ENCODE peak calls at places on chromosomes 6 and 20, in nine cellular contexts. Y is HCT116; B is SK-N-SH; E is IMR-90; G is A549; D is nephron progenitor cell; Q is fibroblast of mammary gland; T is CD8-positive, alpha-beta T cell; F is keratinocyte. H is an unnamed sample.

GRCh38 chr20:6767166-6767535 is 335 bp upstream of the BMP2 start:
- DNase-seq in Y (no peak), Q (no peak), F (no peak), D (no peak), B (no peak), E (no peak), G (no peak), T (no peak), H (no peak)

GRCh38 chr6:51490101-51490500 is 597.3 kb downstream of the PKHD1 start:
- DNase-seq in Y (no peak), Q (no peak), F (no peak), T (no peak), G (no peak), D (no peak), B (no peak), E (no peak), H (no peak)

GRCh38 chr6:88913471-88913870 is 49.9 kb downstream of the RNGTT start:
- DNase-seq in E (no peak), B (no peak), F (no peak), G (no peak), D (no peak), Y (no peak), T (no peak), Q (no peak), H (no peak)

GRCh38 chr6:136158398-136158797 is 91.7 kb downstream of the MTFR2 start:
- DNase-seq in D (no peak), Y (no peak), B (no peak), E (no peak), Q (no peak), F (no peak), T (no peak), G (no peak), H (no peak)

GRCh38 chr6:145042559-145042958 is 692.8 kb downstream of the EPM2A start:
- DNase-seq in Q (no peak), G (peak), D (no peak), F (no peak), B (no peak), T (no peak), Y (no peak), E (no peak), H (no peak)

GRCh38 chr20:52372169-52372568 is 180.6 kb upstream of the ZFP64 start:
- DNase-seq in B (no peak), F (no peak), G (no peak), Q (no peak), Y (no peak), D (no peak), E (no peak), T (no peak), H (no peak)

GRCh38 chr6:11575408-11576033 is 38.0 kb downstream of the TMEM170B start:
- DNase-seq in Q (peak), G (peak), Y (peak), D (peak), T (peak), F (peak), B (peak), E (peak), H (peak)

GRCh38 chr6:126063512-126064146 is 77.3 kb downstream of the TRMT11 start:
- DNase-seq in T (no peak), Y (no peak), F (no peak), Q (peak), G (peak), D (peak), E (peak), B (no peak), H (no peak)

GRCh38 chr6:142726616-142727015 is 218.4 kb downstream of the HIVEP2 start:
- DNase-seq in E (no peak), D (no peak), T (no peak), F (no peak), G (no peak), B (no peak), Q (no peak), Y (no peak), H (no peak)

GRCh38 chr6:121688974-121689373 is 253.5 kb downstream of the GJA1 start:
- DNase-seq in E (no peak), Q (no peak), D (no peak), B (no peak), Y (no peak), T (no peak), G (no peak), F (no peak), H (no peak)

DNA sequence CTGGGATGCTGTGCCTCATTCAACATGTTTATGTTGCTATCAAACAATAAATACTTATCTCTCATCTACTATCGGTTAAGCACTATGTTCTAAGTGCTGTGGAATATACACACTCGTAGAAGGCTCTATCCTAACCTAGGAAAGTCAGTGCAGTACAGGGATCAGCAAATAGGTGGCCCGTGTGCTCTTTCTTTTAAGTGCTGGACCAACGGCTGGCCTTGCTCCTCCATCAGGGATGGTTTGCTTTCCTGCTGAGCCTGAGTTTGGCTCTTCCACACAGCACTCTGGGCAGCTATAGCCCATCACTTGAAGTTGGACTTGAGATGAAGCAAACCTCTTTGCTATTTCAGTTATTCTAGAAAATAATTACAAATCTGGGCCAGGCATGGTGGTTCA is 66.9 kb upstream of the KCNK16 start:
- DNase-seq in E (no peak), B (peak), F (no peak), G (peak), Q (peak), D (no peak), Y (no peak), T (no peak), H (no peak)
- TF ChIP-seq CTCF in E (no peak), B (peak), F (peak), G (no peak), Q (peak), D (peak), Y (no peak), T (no peak), H (peak)

DNA sequence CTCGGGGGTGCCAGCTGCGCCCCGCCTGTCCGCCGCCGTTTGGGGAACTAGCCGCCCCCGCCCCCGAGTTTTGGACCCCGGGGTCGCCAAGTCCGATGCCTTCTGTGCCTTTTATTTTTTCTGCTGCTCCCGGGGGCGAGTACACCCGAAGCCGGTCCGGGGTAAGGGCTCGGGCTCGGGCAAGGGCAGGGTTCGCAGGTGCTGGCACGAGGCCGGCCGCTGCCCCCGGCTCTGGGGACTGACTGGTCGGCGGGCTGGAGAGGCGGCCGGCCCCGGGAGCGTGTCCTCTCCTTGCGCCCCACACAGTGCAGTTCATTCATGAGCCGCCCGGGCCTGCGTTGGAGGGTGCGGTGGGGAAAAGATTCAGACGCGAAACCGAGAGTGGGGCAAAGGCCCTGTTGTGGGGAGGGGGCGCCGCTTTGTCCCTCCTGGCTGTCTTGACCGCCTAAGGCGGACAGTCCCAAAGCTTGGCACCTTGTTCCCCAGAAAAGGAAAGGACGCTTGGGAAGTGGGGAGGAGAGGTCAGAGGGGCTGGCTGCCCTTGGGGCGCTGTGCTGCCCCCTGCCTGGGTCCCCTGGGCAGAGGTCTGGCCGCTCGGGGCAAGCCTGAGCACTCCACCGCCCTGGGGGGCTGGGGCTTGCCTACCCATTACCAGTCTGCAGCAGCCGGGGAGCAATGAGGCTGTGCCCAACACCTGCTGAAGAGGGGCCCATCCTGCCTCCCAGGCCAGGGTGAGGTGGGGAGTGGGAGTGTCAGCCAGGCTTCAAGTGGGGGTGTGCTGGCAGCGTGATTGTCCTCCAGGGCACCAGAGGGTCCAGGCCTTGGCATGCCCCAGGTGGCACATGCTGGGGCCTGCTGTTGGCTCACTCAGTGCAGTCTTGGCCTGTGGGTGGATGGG is 915 bp downstream of the TMEM63B start:
- DNase-seq in D (peak), F (no peak), G (no peak), Q (peak), Y (no peak), B (peak), T (no peak), E (no peak), H (peak)
- TF ChIP-seq CTCF in D (no peak), F (peak), G (no peak), Q (no peak), Y (peak), B (peak), T (no peak), E (no peak), H (peak)

GRCh38 chr6:658244-658643 is 1.3 kb upstream of the HUS1B start:
- DNase-seq in Q (peak), D (no peak), T (no peak), Y (no peak), B (no peak), F (no peak), G (no peak), E (peak), H (no peak)

GRCh38 chr6:659179-659578 is 2.3 kb upstream of the HUS1B start:
- DNase-seq in B (no peak), T (no peak), D (no peak), G (no peak), E (no peak), F (no peak), Y (no peak), Q (no peak), H (no peak)

GRCh38 chr6:657743-658142 is 843 bp upstream of the HUS1B start:
- DNase-seq in D (no peak), T (no peak), Y (no peak), E (no peak), B (no peak), F (no peak), Q (no peak), G (no peak), H (no peak)

GRCh38 chr6:656460-657252 is at the start of gene HUS1B:
- DNase-seq in T (no peak), B (no peak), D (no peak), Q (no peak), Y (no peak), G (no peak), F (no peak), E (no peak), H (no peak)

GRCh38 chr6:659716-660581 is 3.0 kb upstream of the HUS1B start:
- DNase-seq in T (no peak), D (no peak), Y (no peak), G (no peak), B (no peak), Q (no peak), F (no peak), E (no peak), H (no peak)
- TF ChIP-seq CTCF in T (no peak), D (no peak), Y (no peak), G (no peak), B (no peak), Q (no peak), F (no peak), E (no peak), H (no peak)

DNA sequence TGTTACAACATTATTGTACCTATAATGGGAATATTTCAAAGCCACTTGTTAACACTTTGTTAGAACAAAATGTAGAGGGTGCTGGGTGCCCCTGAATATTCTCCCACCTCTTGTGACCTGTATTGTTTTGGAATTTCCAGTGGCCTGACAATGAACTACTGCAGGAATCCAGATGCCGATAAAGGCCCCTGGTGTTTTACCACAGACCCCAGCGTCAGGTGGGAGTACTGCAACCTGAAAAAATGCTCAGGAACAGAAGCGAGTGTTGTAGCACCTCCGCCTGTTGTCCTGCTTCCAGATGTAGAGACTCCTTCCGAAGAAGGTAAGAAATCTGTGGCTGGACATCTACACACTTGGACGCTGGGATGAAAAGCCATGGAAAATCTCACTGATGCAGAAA is 28.9 kb downstream of the PLG start:
- DNase-seq in Q (no peak), D (peak), E (no peak), T (no peak), Y (no peak), F (no peak), G (peak), B (no peak), H (no peak)
- TF ChIP-seq CTCF in Q (peak), D (peak), E (no peak), T (no peak), Y (peak), F (no peak), G (no peak), B (peak), H (peak)